ENCODE peak calls at places on chromosomes 6 and 20, in four cellular contexts. S is neural progenitor cell, J is B cell, I is thoracic aorta. P is an unnamed sample.

GRCh38 chr20:56698749-56699148 is 69.6 kb downstream of the TFAP2C start:
- DNase-seq in S (no peak), J (no peak), I (no peak), P (no peak)

GRCh38 chr20:58647162-58647813 is 3.8 kb upstream of the STX16 start:
- DNase-seq in S (no peak), J (no peak), I (no peak), P (no peak)

GRCh38 chr6:135182120-135182992 is 1.2 kb downstream of the MYB start:
- DNase-seq in S (peak), J (peak), I (no peak), P (peak)

GRCh38 chr6:159899994-159900745 is 9.4 kb downstream of the MAS1 start:
- DNase-seq in S (no peak), J (no peak), I (no peak), P (no peak)

GRCh38 chr20:62754122-62754990 is 41.9 kb upstream of the MRGBP start:
- DNase-seq in S (no peak), J (no peak), I (no peak), P (no peak)

GRCh38 chr20:57656821-57657536 is 36.8 kb upstream of the ZBP1 start:
- DNase-seq in S (no peak), J (peak), I (peak), P (peak)

GRCh38 chr6:11770546-11771466 is 7.8 kb downstream of the ADTRP start:
- DNase-seq in S (peak), J (no peak), I (peak), P (no peak)

GRCh38 chr20:59439243-59439642 is 138.8 kb downstream of the EDN3 start:
- DNase-seq in S (no peak), J (no peak), I (no peak), P (no peak)

GRCh38 chr6:75430631-75431345 is 62.8 kb downstream of the FILIP1 start:
- DNase-seq in S (no peak), J (no peak), I (no peak), P (no peak)

GRCh38 chr6:112946051-112946450 is 598.9 kb downstream of the RFPL4B start:
- DNase-seq in S (no peak), J (no peak), I (no peak), P (no peak)

GRCh38 chr6:148972481-148972880 is 225.7 kb downstream of the UST start:
- DNase-seq in S (peak), J (peak), I (no peak), P (no peak)

GRCh38 chr20:30599990-30600389 is 657.5 kb upstream of the DEFB115 start:
- DNase-seq in S (no peak), J (no peak), I (no peak), P (no peak)

GRCh38 chr20:34676642-34677373 is at the start of gene PIGU:
- DNase-seq in S (peak), J (peak), I (peak), P (peak)
- TF ChIP-seq CTCF in S (peak), J (no peak), I (peak), P (peak)

GRCh38 chr6:14917101-14917500 is 328.8 kb upstream of the JARID2 start:
- DNase-seq in S (no peak), J (no peak), I (no peak), P (no peak)
- TF ChIP-seq CTCF in S (no peak), J (no peak), I (no peak), P (no peak)

GRCh38 chr6:1477432-1478090 is 88.2 kb downstream of the FOXF2 start:
- DNase-seq in S (no peak), J (no peak), I (no peak), P (no peak)

GRCh38 chr6:1479601-1480236 is 90.3 kb downstream of the FOXF2 start:
- DNase-seq in S (no peak), J (no peak), I (no peak), P (no peak)

GRCh38 chr6:1482381-1483166 is 93.2 kb downstream of the FOXF2 start:
- DNase-seq in S (no peak), J (no peak), I (no peak), P (no peak)

GRCh38 chr6:1481326-1481725 is 92.0 kb downstream of the FOXF2 start:
- DNase-seq in S (no peak), J (no peak), I (no peak), P (no peak)

GRCh38 chr6:1479095-1479494 is 89.7 kb downstream of the FOXF2 start:
- DNase-seq in S (no peak), J (no peak), I (no peak), P (no peak)
- TF ChIP-seq CTCF in S (no peak), J (no peak), I (no peak), P (no peak)

GRCh38 chr6:36139431-36139830 is 9.1 kb downstream of the MAPK13 start:
- DNase-seq in S (peak), J (peak), I (no peak), P (no peak)
- TF ChIP-seq CTCF in S (peak), J (no peak), I (no peak), P (no peak)

GRCh38 chr20:1588166-1588868 is 30.8 kb upstream of the SIRPD start:
- DNase-seq in S (no peak), J (no peak), I (no peak), P (no peak)

GRCh38 chr20:1588869-1589460 is 30.8 kb downstream of the SIRPB1 start:
- DNase-seq in S (no peak), J (no peak), I (no peak), P (no peak)
- TF ChIP-seq CTCF in S (no peak), J (no peak), I (no peak), P (no peak)

GRCh38 chr20:49435639-49436038 is 46.8 kb downstream of the KCNB1 start:
- DNase-seq in S (no peak), J (no peak), I (no peak), P (no peak)
- TF ChIP-seq CTCF in S (peak), J (no peak), I (no peak), P (no peak)

GRCh38 chr6:2854394-2854982 is 12.8 kb upstream of the SERPINB1 start:
- DNase-seq in S (no peak), J (no peak), I (no peak), P (no peak)
- TF ChIP-seq CTCF in S (no peak), J (peak), I (peak), P (peak)

DNA sequence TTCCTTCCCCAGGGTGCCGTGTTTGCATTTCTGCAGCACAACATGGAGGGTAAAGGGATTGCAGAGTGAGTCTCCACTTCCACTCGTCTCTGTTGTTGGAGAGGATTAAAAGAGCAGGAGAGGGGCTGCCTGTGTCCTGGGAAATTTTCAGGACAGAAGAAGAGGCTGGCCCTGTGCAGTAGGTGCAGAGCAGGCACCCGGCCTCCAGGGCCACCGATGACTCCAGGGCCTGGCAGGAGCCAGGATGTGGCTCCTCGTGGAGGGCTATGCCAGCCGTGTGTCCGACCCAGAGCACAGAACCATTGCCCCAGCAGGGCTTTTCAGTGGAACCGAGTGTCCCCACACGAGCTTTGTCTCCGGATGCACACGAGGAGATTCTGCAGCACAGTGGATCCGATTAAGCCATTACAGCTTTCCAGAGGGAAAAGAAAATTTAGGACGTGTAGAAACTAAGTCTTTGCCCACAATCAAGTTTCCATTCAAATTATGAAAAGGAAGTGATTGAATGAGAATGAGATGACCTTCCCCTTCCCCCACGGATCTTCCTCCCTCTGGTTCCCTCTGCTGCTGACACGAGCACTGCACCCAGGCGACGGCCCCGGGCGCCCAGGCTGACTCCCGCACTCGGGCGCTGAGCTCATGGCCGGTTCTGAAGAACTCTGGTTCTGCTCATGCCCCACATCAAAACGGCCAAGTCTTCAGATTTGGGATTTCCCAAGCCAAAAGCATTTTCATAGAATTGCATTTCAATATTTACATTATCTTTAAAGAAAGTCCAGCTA is 43.1 kb upstream of the UNC93A start:
- DNase-seq in S (no peak), J (no peak), I (no peak), P (no peak)
- TF ChIP-seq CTCF in S (peak), J (no peak), I (no peak), P (no peak)

DNA sequence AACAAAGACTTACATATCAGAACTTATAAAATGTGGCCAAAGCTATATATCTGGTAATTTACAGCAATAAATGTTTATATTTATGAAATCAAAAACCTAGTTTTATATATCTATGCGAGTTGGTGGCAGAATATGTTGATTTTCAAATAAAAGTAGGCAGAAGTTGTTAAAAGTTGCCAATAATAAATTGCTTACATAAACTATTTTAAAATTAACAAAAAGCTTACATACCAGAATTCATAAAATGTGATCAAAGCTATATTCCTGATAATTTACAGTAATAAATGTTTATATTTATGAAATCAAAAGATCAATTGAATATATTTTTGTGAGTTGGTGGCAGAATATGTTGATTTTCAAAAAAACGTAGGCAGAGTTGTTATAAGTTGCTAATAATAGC is 451.8 kb upstream of the KHDRBS2 start:
- DNase-seq in S (no peak), J (no peak), I (no peak), P (no peak)
- TF ChIP-seq CTCF in S (no peak), J (no peak), I (no peak), P (no peak)

P was measured in natural killer cell.